ENCODE peak calls at places on chromosomes 3 and 15, in six cellular contexts. S is CD4-positive, CD25-positive, alpha-beta regulatory T cell; N is mucosa of descending colon; L is ovary; X is DND-41; H is GM06990. V is an unnamed sample.

GRCh38 chr3:151428386-151428785 is 32.5 kb downstream of the IGSF10 start:
- DNase-seq in N (no peak), X (no peak), S (no peak), H (no peak), L (no peak), V (no peak)

GRCh38 chr3:23668430-23668904 is 137.3 kb upstream of the UBE2E1 start:
- DNase-seq in S (no peak), L (no peak), X (no peak), N (no peak), H (no peak), V (peak; percentile 79)

GRCh38 chr3:100006570-100007271 is 107.6 kb downstream of the FILIP1L start:
- DNase-seq in H (no peak), X (no peak), N (no peak), S (no peak), L (no peak), V (peak; percentile 69)

GRCh38 chr15:57527382-57528091 is 64.2 kb upstream of the MYZAP start:
- DNase-seq in H (peak; percentile 36), L (peak; percentile 64), N (no peak), X (peak; percentile 56), S (no peak), V (peak; percentile 93)

GRCh38 chr3:123791417-123791816 is 92.7 kb downstream of the MYLK start:
- DNase-seq in L (no peak), S (no peak), X (no peak), H (no peak), N (no peak), V (peak; percentile 88)

GRCh38 chr3:66825421-66825820 is 172.7 kb upstream of the KBTBD8 start:
- DNase-seq in N (no peak), H (no peak), S (no peak), L (no peak), X (no peak), V (no peak)

GRCh38 chr15:47293763-47294162 is 423.5 kb upstream of the SEMA6D start:
- DNase-seq in L (peak; percentile 83), H (no peak), X (no peak), N (peak; percentile 25), S (no peak), V (peak; percentile 92)

GRCh38 chr3:37347941-37348340 is 173.6 kb upstream of the LRRFIP2 start:
- DNase-seq in H (no peak), S (no peak), N (no peak), L (no peak), X (no peak), V (no peak)

GRCh38 chr15:25060472-25060803 is 105.7 kb downstream of the SNRPN start:
- DNase-seq in S (no peak), X (peak; percentile 0), N (no peak), L (peak; percentile 18), H (no peak), V (no peak)

GRCh38 chr3:18424213-18424861 is 802 bp downstream of the SATB1 start:
- DNase-seq in S (peak; percentile 7), N (no peak), L (peak; percentile 40), X (peak; percentile 40), H (no peak), V (no peak)

GRCh38 chr15:81185896-81186295 is 10.8 kb upstream of the IL16 start:
- DNase-seq in H (no peak), L (no peak), X (no peak), S (no peak), N (no peak), V (no peak)

GRCh38 chr3:111895079-111895478 is 36.0 kb downstream of the PHLDB2 start:
- DNase-seq in N (no peak), L (no peak), X (no peak), S (no peak), H (no peak), V (peak; percentile 59)

GRCh38 chr15:64224508-64224907 is 61.7 kb upstream of the PPIB start:
- DNase-seq in S (no peak), N (no peak), H (no peak), X (no peak), L (no peak), V (peak; percentile 77)

GRCh38 chr3:64299206-64299605 is 73.9 kb upstream of the PRICKLE2 start:
- DNase-seq in N (no peak), X (no peak), S (no peak), H (no peak), L (no peak), V (no peak)

GRCh38 chr3:172561894-172562664 is 38.8 kb upstream of the TNFSF10 start:
- DNase-seq in L (no peak), X (no peak), S (no peak), N (peak; percentile 55), H (no peak), V (no peak)

GRCh38 chr15:60396100-60396499 is 1.7 kb downstream of the ANXA2 start:
- DNase-seq in X (no peak), L (no peak), H (no peak), S (no peak), N (no peak), V (peak; percentile 52)
- H3K4me3 ChIP-seq in X (no peak overlapping the region), L (peak overlapping the region; percentile 94), H (peak overlapping the region; percentile 93), S (peak overlapping the region; percentile 89), N (no peak overlapping the region), V (peak overlapping the region; percentile 83)

GRCh38 chr3:109339714-109340648 is 2.6 kb upstream of the DPPA4 start:
- DNase-seq in X (no peak), L (no peak), N (no peak), H (no peak), S (no peak), V (no peak)
- H3K4me3 ChIP-seq in X (no peak overlapping the region), L (no peak overlapping the region), N (no peak overlapping the region), H (no peak overlapping the region), S (no peak overlapping the region), V (no peak overlapping the region)

DNA sequence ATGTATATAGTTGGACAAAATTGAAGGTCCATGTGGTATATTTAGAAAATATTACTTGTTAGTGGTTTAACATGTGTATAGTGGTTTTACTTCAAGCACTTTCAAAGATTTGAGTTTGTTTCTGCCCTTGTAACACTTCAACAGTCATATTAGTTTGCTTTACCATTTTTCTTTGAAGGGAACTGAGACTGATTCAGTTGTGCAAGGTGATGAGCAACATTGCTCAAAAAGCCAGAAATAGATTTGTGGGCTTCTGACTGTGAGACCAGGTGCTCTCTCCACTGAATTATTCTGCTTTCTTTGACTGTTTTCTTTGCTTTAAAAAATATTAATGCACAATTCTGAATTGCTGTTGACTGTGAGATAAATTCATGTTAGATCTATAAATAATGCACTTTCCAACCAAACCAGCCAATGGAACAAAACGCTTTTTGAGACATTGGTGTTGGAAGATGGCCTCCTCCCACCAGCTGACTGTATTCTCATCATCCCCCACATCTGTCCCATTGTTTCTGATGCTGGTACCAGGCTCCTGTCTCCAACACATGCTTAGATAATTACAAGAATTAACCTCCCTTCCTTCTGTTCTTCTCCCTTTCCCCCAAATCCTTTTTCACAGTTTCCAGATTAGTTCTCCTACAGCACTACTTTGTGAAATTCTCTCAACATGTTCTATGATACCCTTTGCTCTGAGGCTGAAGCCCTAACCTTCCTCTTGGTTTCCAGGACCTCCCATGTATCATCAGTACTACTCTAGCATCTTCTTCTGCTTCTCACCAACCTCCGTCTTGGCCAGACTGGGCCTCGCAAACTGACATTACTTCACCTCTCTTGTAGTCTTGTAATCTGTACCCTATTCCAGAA is 27.9 kb downstream of the PLCL2 start:
- DNase-seq in S (no peak), X (no peak), L (no peak), N (no peak), H (peak; percentile 73), V (no peak)
- H3K4me3 ChIP-seq in S (no peak overlapping the region), X (no peak overlapping the region), L (no peak overlapping the region), N (no peak overlapping the region), H (peak overlapping the region; percentile 34), V (no peak overlapping the region)

GRCh38 chr15:70087708-70088352 is 9.9 kb downstream of the TLE3 start:
- DNase-seq in S (no peak), L (no peak), H (no peak), N (no peak), X (no peak), V (no peak)

GRCh38 chr15:70089692-70089971 is 8.1 kb downstream of the TLE3 start:
- DNase-seq in L (no peak), X (no peak), S (no peak), N (no peak), H (no peak), V (peak; percentile 12)

GRCh38 chr15:70086636-70087035 is 11.1 kb downstream of the TLE3 start:
- DNase-seq in X (no peak), L (no peak), H (no peak), S (no peak), N (no peak), V (no peak)

GRCh38 chr15:70088887-70089691 is 8.6 kb downstream of the TLE3 start:
- DNase-seq in S (no peak), N (peak; percentile 38), L (no peak), H (no peak), X (no peak), V (peak; percentile 53)

GRCh38 chr15:70088427-70088826 is 9.3 kb downstream of the TLE3 start:
- DNase-seq in L (no peak), S (no peak), N (no peak), X (no peak), H (no peak), V (no peak)
- H3K4me3 ChIP-seq in L (no peak overlapping the region), S (no peak overlapping the region), N (no peak overlapping the region), X (no peak overlapping the region), H (no peak overlapping the region), V (no peak overlapping the region)

DNA sequence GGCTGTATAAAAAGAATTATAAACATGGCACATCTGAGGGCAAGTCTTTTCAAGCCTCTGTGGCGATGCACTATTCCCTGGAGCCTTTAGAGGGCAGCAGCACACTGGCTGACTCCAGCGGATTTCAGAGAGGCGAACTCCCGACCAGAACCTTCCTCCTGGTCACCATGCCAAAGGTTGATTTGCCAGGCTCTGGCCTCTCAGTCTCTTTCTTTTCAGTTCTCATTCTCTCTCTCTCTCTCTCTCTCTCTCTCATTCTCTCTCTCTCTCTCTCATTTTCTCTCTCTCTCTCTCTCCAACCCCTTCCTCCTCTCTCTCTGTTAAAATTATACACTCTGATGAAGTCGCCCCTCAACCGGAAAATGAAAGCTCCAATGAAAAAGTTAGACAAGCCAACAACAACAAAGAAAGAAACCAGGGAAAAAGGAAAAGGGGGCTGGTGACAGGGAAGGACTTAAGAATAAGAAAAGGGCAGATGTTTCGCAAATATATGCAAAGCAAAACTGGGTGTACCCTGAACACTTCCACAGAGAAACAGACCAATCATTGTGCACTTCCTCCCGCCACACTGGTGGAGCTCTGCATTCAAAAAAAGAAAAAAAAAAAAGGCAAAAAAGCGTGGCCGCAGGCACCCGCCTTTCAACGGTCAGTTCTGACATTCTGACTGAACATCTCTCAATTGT is 90.2 kb downstream of the TIGIT start:
- DNase-seq in H (peak; percentile 6), S (peak; percentile 46), X (peak; percentile 66), N (peak; percentile 71), L (peak; percentile 87), V (peak; percentile 93)
- H3K4me3 ChIP-seq in H (peak overlapping the region; percentile 51), S (peak overlapping the region; percentile 81), X (no peak overlapping the region), N (no peak overlapping the region), L (peak overlapping the region; percentile 42), V (peak overlapping the region; percentile 26)